ENCODE peak calls at places on chromosomes 6 and 20, in five cellular contexts. P, B, T, Q and X are unnamed samples.

GRCh38 chr20:20363449-20364015 is 4.4 kb upstream of the INSM1 start:
- DNase-seq in T (no peak), Q (no peak), B (no peak), P (no peak), X (no peak)

GRCh38 chr6:4369616-4370015 is 234.2 kb upstream of the ECI2 start:
- DNase-seq in T (no peak), B (no peak), Q (peak), P (peak), X (peak)

GRCh38 chr6:78953798-78954197 is 86.4 kb downstream of the IRAK1BP1 start:
- DNase-seq in P (no peak), B (no peak), T (no peak), Q (no peak), X (no peak)

GRCh38 chr6:28737750-28738395 is 185.9 kb downstream of the TRIM27 start:
- DNase-seq in Q (no peak), P (no peak), T (no peak), B (no peak), X (no peak)

GRCh38 chr20:46330072-46330763 is 21.9 kb upstream of the CDH22 start:
- DNase-seq in Q (no peak), P (no peak), T (no peak), B (no peak), X (no peak)

GRCh38 chr20:57507477-57507876 is 17.5 kb downstream of the CTCFL start:
- DNase-seq in P (no peak), Q (no peak), T (no peak), B (no peak), X (peak)

GRCh38 chr6:157789297-157789696 is 33.7 kb upstream of the SNX9 start:
- DNase-seq in Q (no peak), T (no peak), B (no peak), P (no peak), X (no peak)

GRCh38 chr6:150527100-150527499 is 72.6 kb upstream of the PLEKHG1 start:
- DNase-seq in T (no peak), P (peak), Q (no peak), B (no peak), X (peak)

GRCh38 chr6:108944058-108944457 is 95.8 kb downstream of the ARMC2 start:
- DNase-seq in B (no peak), P (peak), Q (peak), T (no peak), X (peak)

GRCh38 chr6:21022343-21023107 is 488.3 kb downstream of the CDKAL1 start:
- DNase-seq in Q (peak), T (no peak), P (peak), B (no peak), X (peak)

GRCh38 chr6:155779421-155779820 is 323.8 kb upstream of the NOX3 start:
- DNase-seq in Q (no peak), P (no peak), B (no peak), T (no peak), X (no peak)

GRCh38 chr6:43228951-43229802 is at the start of gene DNPH1:
- DNase-seq in P (peak), B (peak), Q (peak), T (peak), X (peak)

GRCh38 chr6:105991561-105992314 is 94.4 kb upstream of the PRDM1 start:
- DNase-seq in B (peak), P (no peak), T (no peak), Q (no peak), X (no peak)

GRCh38 chr20:48970681-48971370 is 49.3 kb downstream of the ARFGEF2 start:
- DNase-seq in Q (no peak), B (no peak), P (no peak), T (no peak), X (no peak)

GRCh38 chr6:11953641-11954040 is 58.5 kb upstream of the HIVEP1 start:
- DNase-seq in Q (no peak), T (no peak), B (no peak), P (no peak), X (no peak)

GRCh38 chr6:102488729-102489128 is 1095.2 kb downstream of the GRIK2 start:
- DNase-seq in T (no peak), P (peak), B (no peak), Q (peak), X (peak)

GRCh38 chr20:10433014-10433622 is 904 bp downstream of the MKKS start:
- DNase-seq in Q (no peak), P (no peak), B (no peak), T (no peak), X (no peak)

GRCh38 chr6:101758338-101758737 is 364.8 kb downstream of the GRIK2 start:
- DNase-seq in T (no peak), P (no peak), B (no peak), Q (no peak), X (no peak)

GRCh38 chr6:24493945-24494725 is 634 bp upstream of the ALDH5A1 start:
- DNase-seq in B (no peak), T (no peak), P (no peak), Q (no peak), X (no peak)

GRCh38 chr6:144395014-144395413 is 109.9 kb downstream of the UTRN start:
- DNase-seq in P (peak), Q (no peak), T (no peak), B (no peak), X (no peak)

GRCh38 chr6:81834141-81834621 is 81.7 kb upstream of the TENT5A start:
- DNase-seq in P (peak), B (no peak), Q (no peak), T (no peak), X (peak)

GRCh38 chr6:156310701-156311100 is 466.5 kb upstream of the ARID1B start:
- DNase-seq in B (no peak), T (no peak), Q (no peak), P (no peak), X (no peak)

GRCh38 chr20:25178563-25179438 is 16.7 kb upstream of the ENTPD6 start:
- DNase-seq in T (no peak), P (peak), B (no peak), Q (peak), X (peak)

GRCh38 chr20:15446373-15446772 is 1109.0 kb upstream of the FLRT3 start:
- DNase-seq in T (no peak), P (no peak), B (no peak), Q (no peak), X (peak)

GRCh38 chr20:63345328-63346100 is 15.6 kb downstream of the CHRNA4 start:
- DNase-seq in P (no peak), Q (no peak), B (no peak), T (no peak), X (no peak)

GRCh38 chr6:157981395-157982296 is at the start of gene SYNJ2:
- DNase-seq in P (peak), Q (no peak), T (peak), B (peak), X (peak)

GRCh38 chr6:164039954-164040375 is 625.4 kb downstream of the QKI start:
- DNase-seq in Q (no peak), P (peak), T (peak), B (no peak), X (no peak)

GRCh38 chr6:166760288-166760687 is 133.2 kb upstream of the RPS6KA2 start:
- DNase-seq in B (peak), T (no peak), P (no peak), Q (no peak), X (no peak)